ENCODE peak calls at places on chromosomes 4 and X, in five cellular contexts. P is colonic mucosa, B is MM.1S, C is ascending aorta, F is heart left ventricle. Q is an unnamed sample. For H3K36me3, the result is how much of the 10 kb centered on the place peaks cover.

GRCh38 chr4:42398448-42399355 is 1.4 kb downstream of the SHISA3 start:
- DNase-seq in P (no peak), B (no peak), C (no peak), F (no peak), Q (no peak)

GRCh38 chr4:54625391-54625790 is 32.4 kb upstream of the KIT start:
- DNase-seq in P (no peak), B (no peak), C (no peak), F (no peak), Q (no peak)

GRCh38 chr4:23979534-23979933 is 89.7 kb upstream of the PPARGC1A start:
- DNase-seq in P (no peak), B (no peak), C (no peak), F (no peak), Q (no peak)

GRCh38 chr4:114600672-114601071 is 2.1 kb downstream of the UGT8 start:
- DNase-seq in P (no peak), B (peak), C (no peak), F (no peak), Q (no peak)

GRCh38 chr4:33063238-33063637 is 2343.1 kb downstream of the PCDH7 start:
- DNase-seq in P (no peak), B (no peak), C (no peak), F (no peak), Q (no peak)

GRCh38 chr4:90580271-90580825 is 453.2 kb downstream of the CCSER1 start:
- DNase-seq in P (no peak), B (no peak), C (no peak), F (no peak), Q (no peak)

GRCh38 chr4:141645611-141646340 is 9.4 kb downstream of the IL15 start:
- DNase-seq in P (no peak), B (no peak), C (no peak), F (no peak), Q (no peak)

GRCh38 chr4:75530556-75531322 is 16.5 kb downstream of the THAP6 start:
- DNase-seq in P (no peak), B (no peak), C (no peak), F (no peak), Q (no peak)

GRCh38 chr4:26873391-26874026 is 12.9 kb downstream of the STIM2 start:
- DNase-seq in P (no peak), B (no peak), C (no peak), F (no peak), Q (no peak)

GRCh38 chr4:74516321-74516720 is 71.4 kb downstream of the AREG start:
- DNase-seq in P (no peak), B (no peak), C (no peak), F (no peak), Q (no peak)

GRCh38 chr4:110164856-110165255 is 33.6 kb downstream of the ELOVL6 start:
- DNase-seq in P (no peak), B (no peak), C (no peak), F (no peak), Q (no peak)

GRCh38 chr4:151048913-151049312 is 33.8 kb upstream of the LRBA start:
- DNase-seq in P (no peak), B (no peak), C (no peak), F (no peak), Q (no peak)

GRCh38 chr4:173074501-173074946 is 94.1 kb upstream of the GALNT7 start:
- DNase-seq in P (no peak), B (no peak), C (no peak), F (no peak), Q (peak)
- H3K36me3 ChIP-seq in P (under half), B (under half), C (under half), F (under half), Q (under half)

GRCh38 chr4:39908284-39908683 is 69.4 kb downstream of the PDS5A start:
- DNase-seq in P (no peak), B (no peak), C (no peak), F (no peak), Q (no peak)

GRCh38 chr4:39910064-39910463 is 67.6 kb downstream of the PDS5A start:
- DNase-seq in P (no peak), B (no peak), C (no peak), F (no peak), Q (no peak)

DNA sequence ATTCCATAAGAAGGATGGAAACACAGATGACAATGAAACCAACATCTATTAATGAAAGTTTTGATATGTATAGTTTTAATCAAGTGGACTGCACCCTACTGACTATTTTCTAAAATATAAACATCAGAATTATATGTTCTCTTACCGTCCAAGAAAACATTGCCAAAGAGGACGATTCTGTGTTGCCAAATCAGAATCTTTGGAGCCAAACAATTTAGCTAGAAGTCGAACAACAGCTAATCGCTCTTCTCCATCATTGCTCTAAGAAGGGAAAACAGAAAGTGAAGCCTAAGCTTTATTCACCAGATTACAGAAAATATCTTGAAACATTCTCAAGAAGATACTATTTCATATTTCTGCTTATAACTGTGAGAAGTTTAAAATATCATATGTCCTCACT is 64.2 kb downstream of the PDS5A start:
- DNase-seq in P (no peak), B (no peak), C (no peak), F (no peak), Q (no peak)
- H3K36me3 ChIP-seq in P (under half), B (under half), C (under half), F (under half), Q (under half)

GRCh38 chrX:74085642-74086236 is 218.2 kb upstream of the ZCCHC13 start:
- DNase-seq in P (no peak), B (no peak), C (no peak), F (no peak), Q (no peak)

DNA sequence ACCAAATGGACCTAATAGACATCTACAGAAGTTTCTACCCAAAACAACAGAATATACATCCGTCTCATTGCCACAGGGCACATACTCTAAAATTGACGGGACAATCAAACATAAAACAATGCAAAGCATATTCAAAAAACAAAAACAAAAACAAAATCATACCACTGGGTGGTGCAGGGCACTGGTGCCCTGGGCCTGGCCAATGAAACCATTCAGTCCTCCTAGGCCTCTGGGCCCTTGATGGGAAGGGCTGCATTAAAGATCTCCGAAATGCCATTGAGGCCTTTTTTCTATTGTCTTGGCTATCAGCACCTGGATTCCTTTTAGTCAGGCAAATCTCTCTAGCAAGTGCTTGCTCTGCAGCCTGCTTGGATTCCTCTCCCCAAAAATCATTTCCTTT is 213.9 kb upstream of the ZCCHC13 start:
- DNase-seq in P (no peak), B (no peak), C (no peak), F (no peak), Q (no peak)
- H3K36me3 ChIP-seq in P (under half), B (under half), C (under half), F (under half), Q (under half)

GRCh38 chr4:82839624-82840023 is 41.0 kb upstream of the SCD5 start:
- DNase-seq in P (no peak), B (no peak), C (no peak), F (no peak), Q (no peak)
- H3K36me3 ChIP-seq in P (under half), B (under half), C (half or more), F (under half), Q (under half)

GRCh38 chr4:183264614-183265013 is 55.5 kb downstream of the CLDN22 start:
- DNase-seq in P (no peak), B (no peak), C (no peak), F (no peak), Q (no peak)
- H3K36me3 ChIP-seq in P (under half), B (under half), C (under half), F (under half), Q (under half)

DNA sequence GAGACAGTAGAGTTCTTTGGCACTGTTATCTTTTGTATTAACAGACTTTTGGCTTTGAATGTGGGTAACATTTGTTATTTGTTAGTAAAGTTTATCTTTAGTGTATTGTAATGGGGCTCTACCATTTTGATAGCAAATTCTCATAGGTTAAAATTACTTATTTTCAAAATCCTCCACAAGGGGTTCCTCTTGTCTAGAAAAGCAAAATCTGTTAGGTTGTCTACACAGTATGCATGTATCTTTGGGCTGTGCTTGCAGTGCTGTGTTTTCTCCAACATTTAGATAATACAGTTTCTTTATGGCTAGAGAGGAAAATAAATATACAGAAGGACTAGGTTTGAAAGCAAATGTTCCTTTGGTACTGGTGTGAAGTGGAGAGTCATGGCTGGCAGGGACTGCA is 40.2 kb downstream of the POLR2B start:
- DNase-seq in P (no peak), B (no peak), C (no peak), F (no peak), Q (no peak)
- H3K36me3 ChIP-seq in P (under half), B (under half), C (half or more), F (under half), Q (under half)

GRCh38 chr4:182105416-182105815 is 137.8 kb upstream of the TENM3 start:
- DNase-seq in P (no peak), B (no peak), C (no peak), F (no peak), Q (no peak)
- H3K36me3 ChIP-seq in P (under half), B (under half), C (under half), F (under half), Q (under half)

GRCh38 chr4:1239949-1240305 is 9.0 kb downstream of the CTBP1 start:
- DNase-seq in P (no peak), B (no peak), C (peak), F (no peak), Q (no peak)
- H3K36me3 ChIP-seq in P (under half), B (under half), C (half or more), F (under half), Q (under half)

GRCh38 chr4:88705805-88706518 is 8.3 kb upstream of the NAP1L5 start:
- DNase-seq in P (no peak), B (no peak), C (no peak), F (no peak), Q (no peak)
- H3K36me3 ChIP-seq in P (under half), B (under half), C (under half), F (under half), Q (under half)